ENCODE peak calls at places on chromosomes 16 and 17, in ten cellular contexts. L is thoracic aorta; X is left ventricle myocardium inferior; W is heart left ventricle; O is HCT116; H is CD8-positive, alpha-beta T cell; V is GM23248; C is osteoblast; J is uterus; S is gastrocnemius medialis. R is an unnamed sample.

GRCh38 chr17:28720247-28720996 is 637 bp downstream of the RPL23A start:
- DNase-seq in L (no peak), X (no peak), W (no peak), O (no peak), H (no peak), V (peak; percentile 47), C (peak; percentile 30), J (no peak), S (no peak), R (no peak)

GRCh38 chr17:65423346-65424140 is 137.9 kb downstream of the AXIN2 start:
- DNase-seq in L (no peak), X (no peak), W (no peak), O (no peak), H (no peak), V (no peak), C (no peak), J (no peak), S (no peak), R (no peak)

GRCh38 chr17:29212681-29213121 is 32.5 kb upstream of the MYO18A start:
- DNase-seq in L (no peak), X (no peak), W (no peak), O (no peak), H (no peak), V (peak; percentile 83), C (no peak), J (no peak), S (no peak), R (no peak)

GRCh38 chr17:38657824-38658740 is 16.7 kb downstream of the EPOP start:
- DNase-seq in L (no peak), X (no peak), W (no peak), O (no peak), H (no peak), V (no peak), C (no peak), J (no peak), S (no peak), R (no peak)

GRCh38 chr17:73628642-73629552 is 15.3 kb downstream of the SDK2 start:
- DNase-seq in L (no peak), X (no peak), W (no peak), O (no peak), H (no peak), V (no peak), C (peak; percentile 22), J (no peak), S (no peak), R (no peak)

GRCh38 chr17:66415366-66416206 is 113.2 kb downstream of the PRKCA start:
- DNase-seq in L (no peak), X (no peak), W (no peak), O (no peak), H (no peak), V (no peak), C (no peak), J (no peak), S (no peak), R (no peak)

GRCh38 chr17:12406623-12407228 is 259.0 kb upstream of the MYOCD start:
- DNase-seq in L (no peak), X (no peak), W (no peak), O (no peak), H (no peak), V (peak; percentile 2), C (no peak), J (no peak), S (no peak), R (no peak)

GRCh38 chr17:45277992-45278391 is 16.1 kb upstream of the SPATA32 start:
- DNase-seq in L (no peak), X (peak; percentile 47), W (peak; percentile 63), O (no peak), H (no peak), V (peak; percentile 43), C (peak; percentile 83), J (peak; percentile 56), S (no peak), R (no peak)

DNA sequence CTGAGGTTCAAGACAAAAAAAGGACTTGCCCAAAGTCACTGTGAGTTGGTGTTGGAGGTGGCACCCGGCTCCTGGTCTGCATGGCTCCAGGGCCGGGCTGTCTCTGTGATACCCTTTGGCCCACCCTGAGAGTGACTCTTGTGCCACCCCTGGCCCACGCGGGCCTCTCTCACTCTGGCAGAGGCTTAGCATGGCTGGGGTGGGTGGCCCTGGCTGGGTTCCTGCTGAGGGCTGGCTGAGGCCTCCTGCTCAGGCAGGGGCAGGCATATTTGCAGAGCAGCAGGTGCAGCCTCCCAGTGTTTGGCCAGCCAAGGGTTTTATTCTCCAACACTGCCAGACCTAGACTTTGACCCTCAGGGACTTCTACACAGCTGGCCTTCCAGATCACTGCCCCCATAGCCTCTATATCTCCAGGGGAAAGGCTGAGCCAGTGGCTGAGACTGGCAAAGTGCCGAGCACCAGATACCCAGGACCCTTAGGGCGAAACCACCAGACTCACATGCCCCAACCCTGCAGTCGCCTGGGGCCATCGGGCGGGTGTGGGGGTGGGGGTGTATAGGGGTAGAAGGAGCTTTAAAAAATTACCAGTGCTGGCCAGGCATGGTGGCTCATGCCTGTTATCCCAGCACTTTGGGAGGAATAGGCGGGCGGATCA is 21.5 kb upstream of the ADGRG1 start:
- DNase-seq in L (no peak), X (no peak), W (no peak), O (no peak), H (no peak), V (no peak), C (peak; percentile 37), J (no peak), S (no peak), R (no peak)
- H3K4me3 ChIP-seq in L (no peak overlapping the region), X (no peak overlapping the region), W (no peak overlapping the region), O (no peak overlapping the region), H (no peak overlapping the region), V (no peak overlapping the region), C (no peak overlapping the region), J (no peak overlapping the region), S (no peak overlapping the region), R (no peak overlapping the region)

DNA sequence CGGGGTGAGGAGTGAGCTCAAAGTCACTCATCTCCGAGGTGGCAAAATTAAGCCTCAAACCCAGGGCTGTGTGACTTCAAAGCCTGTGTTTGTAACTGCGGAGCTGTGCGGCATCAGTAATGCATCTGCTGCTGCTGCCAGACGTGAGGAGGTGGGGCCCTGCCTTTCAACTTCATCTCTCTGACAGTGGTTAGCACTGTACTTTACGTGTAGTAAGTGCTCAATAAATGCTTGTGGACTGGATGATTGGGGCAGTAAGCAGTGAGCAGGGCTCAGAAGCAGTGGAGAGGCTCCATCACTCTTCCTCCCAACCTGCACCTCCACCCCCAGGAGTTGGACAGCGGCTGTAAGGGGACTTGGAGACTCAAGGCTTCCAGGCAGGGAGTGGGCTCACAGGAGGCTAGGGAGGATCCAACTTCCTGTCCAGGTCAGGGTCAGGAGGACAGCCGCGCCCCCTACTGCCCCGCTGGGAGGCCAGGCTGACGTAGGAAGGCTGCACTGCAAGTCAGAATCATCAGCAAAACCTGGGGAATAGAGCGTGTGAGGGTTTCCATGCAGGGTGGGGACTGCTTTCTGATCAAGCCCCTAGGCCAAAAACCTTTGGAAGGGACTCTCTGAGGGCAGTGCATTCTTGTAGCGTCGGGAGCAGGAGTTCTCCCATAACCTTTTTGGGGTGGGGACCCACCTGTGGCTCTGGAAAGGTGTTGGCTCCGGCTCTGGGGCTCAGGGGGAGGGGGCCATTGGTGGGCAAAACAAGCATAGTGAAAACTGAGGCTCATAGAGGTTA is 21.8 kb downstream of the RAI1 start:
- DNase-seq in L (no peak), X (peak; percentile 42), W (no peak), O (no peak), H (no peak), V (no peak), C (peak; percentile 84), J (no peak), S (no peak), R (no peak)
- H3K4me1 ChIP-seq in L (no peaks in the 10 kb centered on the region), X (peaks cover 73% of the 10 kb centered on the region), W (peaks cover 67% of the 10 kb centered on the region), O (peaks cover 17% of the 10 kb centered on the region), H (peaks cover 19% of the 10 kb centered on the region), V (peaks cover 13% of the 10 kb centered on the region), C (peaks cover 36% of the 10 kb centered on the region), J (peaks cover 28% of the 10 kb centered on the region), S (peaks cover 15% of the 10 kb centered on the region), R (peaks cover 46% of the 10 kb centered on the region)

GRCh38 chr16:21283521-21284289 is 5.6 kb upstream of the CRYM start:
- DNase-seq in L (no peak), X (peak; percentile 49), W (peak; percentile 70), O (no peak), H (no peak), V (peak; percentile 58), C (peak; percentile 82), J (peak; percentile 36), S (no peak), R (peak; percentile 31)
- H3K4me3 ChIP-seq in L (peak overlapping the region; percentile 65), X (peak overlapping the region; percentile 65), W (peak overlapping the region; percentile 65), O (peak overlapping the region; percentile 51), H (no peak overlapping the region), V (peak overlapping the region; percentile 62), C (peak overlapping the region; percentile 69), J (peak overlapping the region; percentile 9), S (peak overlapping the region; percentile 20), R (peak overlapping the region; percentile 37)

GRCh38 chr16:88974080-88974479 is 2.9 kb downstream of the CBFA2T3 start:
- DNase-seq in L (no peak), X (no peak), W (no peak), O (no peak), H (no peak), V (no peak), C (no peak), J (no peak), S (no peak), R (no peak)
- H3K4me1 ChIP-seq in L (no peaks in the 10 kb centered on the region), X (peaks cover 22% of the 10 kb centered on the region), W (peaks cover 15% of the 10 kb centered on the region), O (no peaks in the 10 kb centered on the region), H (no peaks in the 10 kb centered on the region), V (no peaks in the 10 kb centered on the region), C (no peaks in the 10 kb centered on the region), J (no peaks in the 10 kb centered on the region), S (no peaks in the 10 kb centered on the region), R (no peaks in the 10 kb centered on the region)

DNA sequence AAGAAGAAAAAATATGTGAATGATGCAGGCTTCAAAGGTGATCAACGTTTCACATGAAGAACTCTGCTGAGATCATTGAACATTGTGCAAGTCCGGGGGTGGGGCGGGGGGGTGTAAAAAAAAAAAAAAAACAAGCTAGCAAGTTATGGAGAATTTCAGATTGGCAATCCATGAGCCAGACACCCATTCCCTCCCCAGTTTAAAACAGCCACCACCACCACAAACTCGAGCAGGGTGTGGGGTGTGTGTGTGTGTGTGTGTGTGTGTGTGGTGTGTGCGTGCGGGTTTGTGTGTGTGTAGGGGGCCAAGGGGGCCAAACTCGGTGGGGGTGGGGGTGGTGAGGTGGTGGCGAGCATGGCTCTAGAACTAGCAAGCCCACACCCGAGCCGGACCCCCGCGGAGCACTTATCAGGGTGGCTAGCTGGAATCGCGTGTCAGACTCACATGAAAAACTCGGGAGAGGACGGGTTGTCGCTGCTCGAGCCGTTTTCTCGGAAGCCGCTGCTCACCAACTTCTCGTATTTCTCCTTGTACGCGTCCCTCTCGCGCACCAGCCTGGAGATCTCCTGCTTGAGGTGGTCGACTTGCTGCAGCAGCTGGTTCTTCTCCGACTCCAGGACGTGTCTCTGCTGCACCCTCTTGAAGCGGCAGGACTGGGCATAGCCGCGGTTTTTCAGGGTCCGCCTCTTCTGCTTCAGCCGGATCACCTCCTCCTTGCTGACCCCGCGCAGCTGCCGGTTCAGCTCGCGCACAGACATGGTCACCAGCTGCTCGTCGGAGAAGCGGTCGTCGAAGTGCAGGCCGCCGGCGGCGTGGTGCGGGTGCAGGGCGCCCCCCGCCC is 2.0 kb downstream of the MAF start:
- DNase-seq in L (peak; percentile 16), X (peak; percentile 62), W (peak; percentile 74), O (no peak), H (peak; percentile 3), V (peak; percentile 12), C (peak; percentile 90), J (peak; percentile 64), S (peak; percentile 82), R (peak; percentile 21)
- H3K4me3 ChIP-seq in L (peak overlapping the region; percentile 86), X (peak overlapping the region; percentile 79), W (peak overlapping the region; percentile 78), O (no peak overlapping the region), H (peak overlapping the region; percentile 25), V (no peak overlapping the region), C (peak overlapping the region; percentile 74), J (peak overlapping the region; percentile 82), S (peak overlapping the region; percentile 78), R (no peak overlapping the region)

R was measured in A673.